ENCODE peak calls at places on chromosomes 7 and 10, in six cellular contexts. One of them, this sample, is unnamed.

GRCh38 chr7:102967798-102968197 is 55.0 kb downstream of the LRRC17 start:
- DNase-seq in WTC11: no peak
- DNase-seq in HepG2: no peak
- DNase-seq in endothelial cell of umbilical vein: no peak
- DNase-seq in H1: no peak
- DNase-seq in A549: no peak
- DNase-seq in this sample: no peak

GRCh38 chr7:24504871-24505270 is 68.4 kb upstream of the PALS2 start:
- DNase-seq in WTC11: no peak
- DNase-seq in HepG2: no peak
- DNase-seq in endothelial cell of umbilical vein: no peak
- DNase-seq in H1: no peak
- DNase-seq in A549: no peak
- DNase-seq in this sample: no peak

GRCh38 chr7:157339777-157340677 is 3.2 kb downstream of the DNAJB6 start:
- DNase-seq in WTC11: peak
- DNase-seq in HepG2: peak
- DNase-seq in endothelial cell of umbilical vein: peak
- DNase-seq in H1: peak
- DNase-seq in A549: peak
- DNase-seq in this sample: peak

GRCh38 chr10:96833220-96834001 is 1.3 kb downstream of the LCOR start:
- DNase-seq in WTC11: peak
- DNase-seq in HepG2: peak
- DNase-seq in endothelial cell of umbilical vein: peak
- DNase-seq in H1: peak
- DNase-seq in A549: peak
- DNase-seq in this sample: no peak

GRCh38 chr7:150854066-150855000 is 2.0 kb downstream of the AOC1 start:
- DNase-seq in WTC11: no peak
- DNase-seq in HepG2: no peak
- DNase-seq in endothelial cell of umbilical vein: no peak
- DNase-seq in H1: peak
- DNase-seq in A549: no peak
- DNase-seq in this sample: no peak

GRCh38 chr7:20438665-20439376 is 108.1 kb downstream of the ITGB8 start:
- DNase-seq in WTC11: no peak
- DNase-seq in HepG2: no peak
- DNase-seq in endothelial cell of umbilical vein: no peak
- DNase-seq in H1: no peak
- DNase-seq in A549: no peak
- DNase-seq in this sample: no peak

GRCh38 chr7:151896486-151896885 is 19.6 kb upstream of the PRKAG2 start:
- DNase-seq in WTC11: no peak
- DNase-seq in HepG2: no peak
- DNase-seq in endothelial cell of umbilical vein: no peak
- DNase-seq in H1: no peak
- DNase-seq in A549: no peak
- DNase-seq in this sample: no peak

GRCh38 chr10:112643600-112643999 is 196.6 kb downstream of the VTI1A start:
- DNase-seq in WTC11: no peak
- DNase-seq in HepG2: peak
- DNase-seq in endothelial cell of umbilical vein: no peak
- DNase-seq in H1: no peak
- DNase-seq in A549: no peak
- DNase-seq in this sample: no peak

GRCh38 chr7:88223265-88223664 is 3.4 kb upstream of the SRI start:
- DNase-seq in WTC11: no peak
- DNase-seq in HepG2: no peak
- DNase-seq in endothelial cell of umbilical vein: no peak
- DNase-seq in H1: no peak
- DNase-seq in A549: no peak
- DNase-seq in this sample: no peak

GRCh38 chr7:71521506-71521905 is 389.6 kb downstream of the GALNT17 start:
- DNase-seq in WTC11: no peak
- DNase-seq in HepG2: no peak
- DNase-seq in endothelial cell of umbilical vein: no peak
- DNase-seq in H1: no peak
- DNase-seq in A549: no peak
- DNase-seq in this sample: no peak

GRCh38 chr7:136062625-136063336 is 85.6 kb upstream of the MTPN start:
- DNase-seq in WTC11: no peak
- DNase-seq in HepG2: no peak
- DNase-seq in endothelial cell of umbilical vein: no peak
- DNase-seq in H1: no peak
- DNase-seq in A549: no peak
- DNase-seq in this sample: no peak

GRCh38 chr7:1811850-1812692 is 142.0 kb downstream of the ELFN1 start:
- DNase-seq in WTC11: no peak
- DNase-seq in HepG2: peak
- DNase-seq in endothelial cell of umbilical vein: no peak
- DNase-seq in H1: no peak
- DNase-seq in A549: peak
- DNase-seq in this sample: no peak

GRCh38 chr7:43479042-43479441 is 103.9 kb upstream of the STK17A start:
- DNase-seq in WTC11: no peak
- DNase-seq in HepG2: peak
- DNase-seq in endothelial cell of umbilical vein: no peak
- DNase-seq in H1: peak
- DNase-seq in A549: no peak
- DNase-seq in this sample: no peak

GRCh38 chr7:28430626-28431025 is 18.3 kb downstream of the CREB5 start:
- DNase-seq in WTC11: no peak
- DNase-seq in HepG2: no peak
- DNase-seq in endothelial cell of umbilical vein: no peak
- DNase-seq in H1: peak
- DNase-seq in A549: no peak
- DNase-seq in this sample: no peak

GRCh38 chr7:57414415-57414814 is 35.6 kb upstream of the ZNF716 start:
- DNase-seq in WTC11: no peak
- DNase-seq in HepG2: no peak
- DNase-seq in endothelial cell of umbilical vein: no peak
- DNase-seq in H1: no peak
- DNase-seq in A549: no peak
- DNase-seq in this sample: no peak

GRCh38 chr10:130222381-130222780 is 86.2 kb downstream of the GLRX3 start:
- DNase-seq in WTC11: no peak
- DNase-seq in HepG2: no peak
- DNase-seq in endothelial cell of umbilical vein: no peak
- DNase-seq in H1: no peak
- DNase-seq in A549: no peak
- DNase-seq in this sample: no peak

GRCh38 chr7:50632561-50633413 is 67.6 kb upstream of the DDC start:
- DNase-seq in WTC11: peak
- DNase-seq in HepG2: peak
- DNase-seq in endothelial cell of umbilical vein: peak
- DNase-seq in H1: peak
- DNase-seq in A549: peak
- DNase-seq in this sample: peak

GRCh38 chr10:35413985-35414861 is 77.9 kb downstream of the CCNY start:
- DNase-seq in WTC11: no peak
- DNase-seq in HepG2: peak
- DNase-seq in endothelial cell of umbilical vein: no peak
- DNase-seq in H1: no peak
- DNase-seq in A549: no peak
- DNase-seq in this sample: peak

GRCh38 chr7:105055621-105056020 is 41.6 kb downstream of the KMT2E start:
- DNase-seq in WTC11: no peak
- DNase-seq in HepG2: no peak
- DNase-seq in endothelial cell of umbilical vein: no peak
- DNase-seq in H1: no peak
- DNase-seq in A549: no peak
- DNase-seq in this sample: no peak

GRCh38 chr7:67950321-67951083 is 953.9 kb downstream of the TYW1 start:
- DNase-seq in WTC11: no peak
- DNase-seq in HepG2: no peak
- DNase-seq in endothelial cell of umbilical vein: no peak
- DNase-seq in H1: no peak
- DNase-seq in A549: no peak
- DNase-seq in this sample: no peak

GRCh38 chr10:99523251-99523773 is 9.4 kb upstream of the NKX2-3 start:
- DNase-seq in WTC11: peak
- DNase-seq in HepG2: no peak
- DNase-seq in endothelial cell of umbilical vein: no peak
- DNase-seq in H1: peak
- DNase-seq in A549: no peak
- DNase-seq in this sample: no peak

GRCh38 chr7:76071316-76072242 is 23.7 kb downstream of the MDH2 start:
- DNase-seq in WTC11: peak
- DNase-seq in HepG2: no peak
- DNase-seq in endothelial cell of umbilical vein: no peak
- DNase-seq in H1: peak
- DNase-seq in A549: no peak
- DNase-seq in this sample: no peak

GRCh38 chr10:93058139-93058538 is 2.5 kb upstream of the CYP26C1 start:
- DNase-seq in WTC11: no peak
- DNase-seq in HepG2: no peak
- DNase-seq in endothelial cell of umbilical vein: no peak
- DNase-seq in H1: no peak
- DNase-seq in A549: no peak
- DNase-seq in this sample: no peak

GRCh38 chr10:48506147-48506917 is 98.5 kb downstream of the ARHGAP22 start:
- DNase-seq in WTC11: no peak
- DNase-seq in HepG2: peak
- DNase-seq in endothelial cell of umbilical vein: peak
- DNase-seq in H1: peak
- DNase-seq in A549: peak
- DNase-seq in this sample: peak

GRCh38 chr10:35642023-35642792 is at the start of gene FZD8:
- DNase-seq in WTC11: peak
- DNase-seq in HepG2: peak
- DNase-seq in endothelial cell of umbilical vein: peak
- DNase-seq in H1: peak
- DNase-seq in A549: peak
- DNase-seq in this sample: peak

GRCh38 chr7:27165089-27165654 is at the start of gene HOXA9:
- DNase-seq in WTC11: peak
- DNase-seq in HepG2: no peak
- DNase-seq in endothelial cell of umbilical vein: peak
- DNase-seq in H1: no peak
- DNase-seq in A549: no peak
- DNase-seq in this sample: no peak

GRCh38 chr7:27166475-27167169 is 1.3 kb upstream of the HOXA9 start:
- DNase-seq in WTC11: peak
- DNase-seq in HepG2: no peak
- DNase-seq in endothelial cell of umbilical vein: no peak
- DNase-seq in H1: no peak
- DNase-seq in A549: no peak
- DNase-seq in this sample: no peak

GRCh38 chr7:27164381-27165088 is 802 bp downstream of the HOXA9 start:
- DNase-seq in WTC11: peak
- DNase-seq in HepG2: no peak
- DNase-seq in endothelial cell of umbilical vein: no peak
- DNase-seq in H1: no peak
- DNase-seq in A549: no peak
- DNase-seq in this sample: no peak

GRCh38 chr7:27167170-27167505 is 1.8 kb upstream of the HOXA9 start:
- DNase-seq in WTC11: no peak
- DNase-seq in HepG2: no peak
- DNase-seq in endothelial cell of umbilical vein: no peak
- DNase-seq in H1: no peak
- DNase-seq in A549: no peak
- DNase-seq in this sample: no peak

DNA sequence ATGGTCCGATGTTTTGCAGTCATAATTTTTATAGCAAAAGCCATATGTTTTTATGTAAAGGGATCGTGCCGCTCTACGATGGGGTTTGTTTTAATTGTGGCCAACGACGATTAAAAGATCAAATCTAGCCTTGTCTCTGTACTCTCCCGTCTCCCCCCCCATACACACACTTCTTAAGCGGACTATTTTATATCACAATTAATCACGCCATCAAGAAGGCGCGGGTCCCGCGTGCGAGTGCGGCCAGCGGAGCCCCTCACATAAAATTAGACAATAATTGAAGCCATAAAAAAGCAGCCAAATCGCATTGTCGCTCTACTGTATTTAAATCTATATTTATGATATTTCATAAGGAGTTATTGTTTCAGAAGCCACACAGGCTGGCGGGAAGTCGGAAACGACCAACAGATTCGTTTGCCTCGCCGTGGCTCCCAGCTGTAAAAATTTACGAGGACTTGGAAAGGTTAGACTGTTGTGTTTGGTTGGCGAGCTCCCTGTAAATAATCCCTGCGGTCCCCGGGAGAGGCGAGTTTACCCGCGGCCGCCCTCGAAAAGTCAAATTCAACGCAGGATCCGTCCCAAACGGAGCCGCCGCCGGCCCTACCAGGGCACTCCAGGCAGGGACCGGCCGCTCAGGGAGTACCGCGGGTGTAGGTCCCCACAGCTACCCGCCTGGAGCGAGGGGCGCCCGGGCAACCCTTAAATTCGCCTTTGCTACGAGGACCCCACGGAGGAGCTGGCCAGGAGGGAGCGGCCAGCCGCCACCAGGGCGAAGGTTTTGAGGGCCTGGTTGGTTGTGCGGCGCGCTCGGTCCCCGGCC is 528 bp upstream of the HOXA9 start:
- DNase-seq in WTC11: peak
- DNase-seq in HepG2: no peak
- DNase-seq in endothelial cell of umbilical vein: no peak
- DNase-seq in H1: no peak
- DNase-seq in A549: no peak
- DNase-seq in this sample: no peak
- TF ChIP-seq JUN in WTC11: no peak
- TF ChIP-seq JUN in HepG2: no peak
- TF ChIP-seq JUN in endothelial cell of umbilical vein: no peak
- TF ChIP-seq JUN in H1: no peak
- TF ChIP-seq JUN in A549: no peak
- TF ChIP-seq JUN in this sample: no peak

DNA sequence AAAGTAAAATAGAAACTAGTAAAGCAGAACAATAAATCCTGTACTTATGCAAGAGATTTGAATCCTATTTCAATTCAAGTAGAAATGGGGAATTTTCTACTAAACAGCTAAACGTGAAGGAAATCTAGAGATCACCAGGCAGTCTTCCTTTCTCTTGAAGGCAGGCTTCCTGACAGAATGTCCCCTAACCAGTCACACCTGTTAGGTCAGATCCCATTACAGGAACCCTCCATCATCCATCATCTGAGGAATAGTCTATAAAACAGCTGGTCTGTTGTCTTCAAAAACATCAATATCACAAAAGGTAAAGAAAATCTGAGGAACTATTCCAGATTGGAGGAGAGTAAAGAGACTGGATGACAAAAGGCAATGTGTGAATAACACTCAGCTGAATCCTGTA is 23.6 kb downstream of the USP6NL start:
- DNase-seq in WTC11: no peak
- DNase-seq in HepG2: no peak
- DNase-seq in endothelial cell of umbilical vein: no peak
- DNase-seq in H1: no peak
- DNase-seq in A549: no peak
- DNase-seq in this sample: no peak
- TF ChIP-seq JUN in WTC11: no peak
- TF ChIP-seq JUN in HepG2: no peak
- TF ChIP-seq JUN in endothelial cell of umbilical vein: no peak
- TF ChIP-seq JUN in H1: no peak
- TF ChIP-seq JUN in A549: no peak
- TF ChIP-seq JUN in this sample: no peak

GRCh38 chr7:129607471-129608120 is 3.9 kb upstream of the NRF1 start:
- DNase-seq in WTC11: peak
- DNase-seq in HepG2: no peak
- DNase-seq in endothelial cell of umbilical vein: peak
- DNase-seq in H1: peak
- DNase-seq in A549: peak
- DNase-seq in this sample: peak
- TF ChIP-seq JUN in WTC11: no peak
- TF ChIP-seq JUN in HepG2: no peak
- TF ChIP-seq JUN in endothelial cell of umbilical vein: no peak
- TF ChIP-seq JUN in H1: no peak
- TF ChIP-seq JUN in A549: no peak
- TF ChIP-seq JUN in this sample: no peak

GRCh38 chr10:59234814-59235429 is 58.5 kb downstream of the PHYHIPL start:
- DNase-seq in WTC11: no peak
- DNase-seq in HepG2: no peak
- DNase-seq in endothelial cell of umbilical vein: peak
- DNase-seq in H1: no peak
- DNase-seq in A549: peak
- DNase-seq in this sample: no peak
- TF ChIP-seq JUN in WTC11: no peak
- TF ChIP-seq JUN in HepG2: no peak
- TF ChIP-seq JUN in endothelial cell of umbilical vein: no peak
- TF ChIP-seq JUN in H1: no peak
- TF ChIP-seq JUN in A549: no peak
- TF ChIP-seq JUN in this sample: no peak

This sample was measured in K562.